ENCODE peak calls at places on chromosome 17, in seven cellular contexts. F is body of pancreas; J is CD8-positive, alpha-beta memory T cell; A is lung; B is CD4-positive, CD25-positive, alpha-beta regulatory T cell; H is pancreas; W is heart right ventricle. E is an unnamed sample. For H3K4me1, the result is how much of the 10 kb centered on the place peaks cover.

GRCh38 chr17:78272181-78272913 is 40.9 kb downstream of the TMEM235 start:
- DNase-seq in F (peak), J (no peak), A (peak), B (peak), H (no peak), W (no peak), E (peak)

GRCh38 chr17:12536021-12536420 is 129.7 kb upstream of the MYOCD start:
- DNase-seq in F (no peak), J (no peak), A (no peak), B (no peak), H (no peak), W (no peak), E (no peak)

GRCh38 chr17:28563475-28563874 is 7.8 kb downstream of the PIGS start:
- DNase-seq in F (peak), J (no peak), A (no peak), B (no peak), H (no peak), W (no peak), E (no peak)

GRCh38 chr17:80030730-80031410 is 4.8 kb downstream of the TBC1D16 start:
- DNase-seq in F (peak), J (no peak), A (peak), B (no peak), H (peak), W (no peak), E (peak)

GRCh38 chr17:9253308-9253707 is 232.0 kb downstream of the NTN1 start:
- DNase-seq in F (no peak), J (no peak), A (no peak), B (no peak), H (no peak), W (no peak), E (peak)

GRCh38 chr17:51860934-51861561 is 297.5 kb downstream of the CA10 start:
- DNase-seq in F (peak), J (no peak), A (no peak), B (no peak), H (no peak), W (no peak), E (peak)

GRCh38 chr17:3944485-3945388 is 19.5 kb downstream of the ATP2A3 start:
- DNase-seq in F (no peak), J (peak), A (no peak), B (no peak), H (no peak), W (peak), E (peak)

GRCh38 chr17:63117431-63117830 is 151.4 kb downstream of the TANC2 start:
- DNase-seq in F (no peak), J (no peak), A (no peak), B (no peak), H (no peak), W (no peak), E (no peak)

GRCh38 chr17:79095345-79096055 is 20.9 kb downstream of the ENGASE start:
- DNase-seq in F (no peak), J (no peak), A (no peak), B (no peak), H (no peak), W (no peak), E (no peak)

GRCh38 chr17:48611213-48611612 is 396 bp upstream of the HOXB7 start:
- DNase-seq in F (no peak), J (no peak), A (no peak), B (no peak), H (no peak), W (no peak), E (no peak)

GRCh38 chr17:49513616-49514373 is 18.7 kb downstream of the NGFR start:
- DNase-seq in F (no peak), J (no peak), A (no peak), B (no peak), H (no peak), W (peak), E (no peak)

GRCh38 chr17:42389135-42389417 is 834 bp upstream of the STAT3 start:
- DNase-seq in F (no peak), J (no peak), A (no peak), B (no peak), H (no peak), W (no peak), E (no peak)

GRCh38 chr17:42387663-42388380 is 420 bp downstream of the STAT3 start:
- DNase-seq in F (peak), J (peak), A (peak), B (no peak), H (peak), W (peak), E (peak)

GRCh38 chr17:42386784-42387183 is 1.5 kb downstream of the STAT3 start:
- DNase-seq in F (no peak), J (no peak), A (no peak), B (no peak), H (no peak), W (no peak), E (peak)

GRCh38 chr17:42388381-42389134 is at the start of gene STAT3:
- DNase-seq in F (peak), J (peak), A (peak), B (peak), H (peak), W (peak), E (peak)

GRCh38 chr17:42387221-42387657 is 1.0 kb downstream of the STAT3 start:
- DNase-seq in F (no peak), J (no peak), A (peak), B (peak), H (no peak), W (no peak), E (peak)
- H3K27ac ChIP-seq in F (peak), J (peak), A (peak), B (peak), H (peak), W (peak), E (peak)

DNA sequence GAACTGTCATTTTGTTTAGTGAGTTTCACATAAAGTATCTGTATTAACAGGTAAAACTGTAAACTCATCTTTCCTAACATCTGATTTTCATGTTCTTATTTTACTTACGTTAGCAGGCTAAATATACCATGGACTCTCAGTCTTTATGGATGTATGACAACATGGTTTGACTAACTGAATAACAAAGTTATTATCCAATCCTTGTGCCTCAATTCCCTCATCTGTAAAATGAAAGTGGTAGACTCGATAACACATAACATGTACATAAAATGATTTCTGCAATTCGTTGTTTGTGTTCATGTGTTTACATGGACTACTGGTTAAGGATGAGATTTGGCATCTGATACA is 9.5 kb upstream of the PCTP start:
- DNase-seq in F (no peak), J (no peak), A (no peak), B (no peak), H (no peak), W (no peak), E (no peak)
- H3K4me3 ChIP-seq in F (no peak), J (no peak), A (no peak), B (no peak), H (no peak), W (no peak), E (no peak)

DNA sequence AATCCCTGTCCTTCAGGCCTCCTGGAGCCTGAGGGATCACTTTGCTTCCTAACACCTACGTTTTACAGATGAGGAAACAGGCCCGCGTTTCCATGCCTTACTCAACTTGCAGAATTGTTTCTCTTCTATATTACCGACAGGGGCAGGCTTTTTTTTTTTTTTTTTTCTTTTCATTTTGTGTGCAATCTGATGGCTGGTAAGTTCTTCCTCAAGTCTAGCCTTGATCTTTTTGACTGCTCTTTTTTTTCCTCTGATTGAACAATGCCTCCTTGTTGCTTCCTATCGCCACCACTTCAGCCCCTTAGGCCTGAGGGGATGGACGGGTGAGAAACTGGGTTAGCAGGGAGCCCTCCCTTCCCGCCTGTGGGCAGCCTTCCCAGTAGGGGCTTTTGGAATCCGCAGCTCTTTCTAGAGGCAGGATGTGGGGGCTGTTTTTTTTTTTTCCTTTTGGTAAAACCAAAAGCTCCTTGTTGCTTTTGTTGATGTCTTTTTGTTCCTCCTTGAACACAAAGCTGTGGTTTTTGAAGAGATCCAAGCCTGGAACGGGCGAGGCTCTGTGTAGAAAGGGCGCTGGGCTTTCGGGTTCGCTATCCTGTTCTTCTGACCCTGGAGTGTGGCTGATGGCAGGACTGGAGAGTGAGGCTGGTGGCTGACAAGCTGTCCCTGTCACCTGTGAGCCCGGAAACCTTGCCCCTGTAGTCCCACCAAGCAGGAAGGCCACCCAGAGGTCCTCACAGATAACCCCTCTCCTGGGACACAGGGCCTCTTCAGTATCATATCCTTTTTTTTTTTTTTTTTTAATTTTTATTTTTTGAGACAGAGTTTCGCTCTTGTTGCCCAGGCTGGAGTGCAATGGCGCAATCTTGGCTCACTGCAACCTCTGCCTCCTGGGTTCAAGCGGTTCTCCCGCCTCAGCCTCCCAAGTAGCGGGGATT is 14.0 kb downstream of the LASP1 start:
- DNase-seq in F (no peak), J (no peak), A (no peak), B (no peak), H (no peak), W (no peak), E (no peak)
- H3K4me1 ChIP-seq in F (half or more), J (half or more), A (under half), B (half or more), H (under half), W (half or more), E (under half)

DNA sequence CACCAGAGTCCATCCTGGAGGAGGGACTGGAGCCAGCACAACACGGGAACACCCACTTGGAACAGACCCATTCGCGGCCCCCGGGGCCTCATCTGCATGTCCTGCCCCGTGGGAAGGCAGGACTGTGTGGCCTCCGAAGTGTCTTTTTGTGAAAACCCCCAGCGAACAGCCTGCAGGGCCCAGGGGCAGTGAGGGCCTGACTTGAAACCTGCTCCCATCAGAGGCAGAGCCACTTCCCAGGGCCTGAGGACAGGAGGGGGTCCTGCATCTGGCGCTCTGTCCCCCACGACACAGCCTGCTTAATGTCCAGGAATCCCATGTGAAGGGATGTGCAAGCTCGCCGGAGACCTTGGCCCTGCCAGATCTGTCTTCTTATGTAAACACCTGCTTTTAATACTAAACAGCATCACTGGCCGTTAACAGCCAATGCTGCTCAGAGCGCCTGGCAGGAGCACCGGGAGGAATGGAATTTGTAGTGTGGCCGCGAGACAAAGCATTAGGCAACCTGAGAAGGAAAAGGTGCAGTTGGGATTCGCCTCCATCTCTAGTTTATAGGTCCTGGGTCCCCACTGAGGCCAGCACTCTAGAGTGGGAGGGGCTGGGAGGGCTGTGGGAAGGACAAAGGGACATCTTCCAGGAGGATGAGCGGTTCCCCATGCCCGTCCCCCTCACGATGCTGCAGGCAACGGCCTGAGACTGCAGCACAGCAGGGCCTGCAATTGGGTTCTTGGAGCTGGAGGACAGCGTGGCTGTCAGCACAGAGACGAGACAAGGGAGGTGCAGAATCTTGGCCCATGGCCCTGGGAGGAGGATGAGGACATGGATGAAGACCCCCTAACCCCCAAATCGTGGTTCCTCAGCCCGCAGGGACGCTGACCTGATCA is 9.6 kb upstream of the EVPL start:
- DNase-seq in F (no peak), J (no peak), A (no peak), B (no peak), H (no peak), W (no peak), E (no peak)
- H3K27ac ChIP-seq in F (no peak), J (no peak), A (no peak), B (no peak), H (no peak), W (no peak), E (no peak)

DNA sequence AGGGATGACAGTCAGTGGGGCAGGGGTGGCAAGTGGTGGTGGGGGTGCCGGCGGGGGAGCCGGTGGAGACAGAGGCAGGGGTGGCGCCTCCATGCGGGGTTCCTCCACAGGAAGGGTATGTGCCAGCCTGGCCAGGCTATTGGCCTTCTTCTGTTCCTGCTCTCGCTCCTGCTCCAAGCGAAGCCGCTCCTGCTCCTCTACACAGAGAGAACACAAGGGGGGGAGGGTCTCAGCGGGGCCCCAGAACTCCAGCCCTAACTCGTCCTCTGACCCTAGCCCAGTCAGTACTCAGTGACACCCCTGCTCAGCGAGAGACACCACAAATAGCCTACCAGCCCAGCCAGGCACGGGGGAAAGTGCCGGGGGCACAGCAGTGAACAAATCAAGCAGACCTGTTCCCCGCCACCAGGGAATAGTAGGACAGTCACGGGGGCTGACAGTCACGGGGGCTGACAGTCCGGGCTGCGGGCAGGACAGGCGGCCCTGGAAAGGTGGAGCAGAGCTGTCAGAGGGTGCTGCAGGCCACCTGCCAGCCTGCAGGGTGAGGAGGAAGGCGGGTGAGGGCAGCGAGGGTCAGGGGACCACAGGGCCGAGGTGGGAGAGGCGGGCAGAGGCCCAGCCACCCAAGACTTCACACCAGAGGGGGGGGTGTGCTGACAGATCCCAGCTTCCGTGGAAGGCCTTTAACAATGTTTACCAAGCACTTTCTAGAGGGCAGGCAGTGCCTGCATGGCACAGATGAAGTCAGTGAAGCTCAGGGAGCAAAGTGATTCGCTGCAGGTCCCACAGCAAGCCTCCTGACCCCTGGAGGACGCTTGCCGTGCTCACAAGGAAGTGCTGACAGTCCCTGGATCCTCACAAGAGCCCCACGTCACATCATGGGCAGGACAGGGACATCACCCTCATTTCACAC is 5.3 kb downstream of the MNT start:
- DNase-seq in F (no peak), J (no peak), A (peak), B (no peak), H (peak), W (no peak), E (peak)
- H3K4me3 ChIP-seq in F (no peak), J (no peak), A (no peak), B (no peak), H (no peak), W (no peak), E (no peak)

GRCh38 chr17:17740627-17741237 is 59.5 kb downstream of the RAI1 start:
- DNase-seq in F (peak), J (no peak), A (no peak), B (peak), H (no peak), W (no peak), E (no peak)
- H3K4me1 ChIP-seq in F (half or more), J (under half), A (under half), B (under half), H (under half), W (half or more), E (under half)

DNA sequence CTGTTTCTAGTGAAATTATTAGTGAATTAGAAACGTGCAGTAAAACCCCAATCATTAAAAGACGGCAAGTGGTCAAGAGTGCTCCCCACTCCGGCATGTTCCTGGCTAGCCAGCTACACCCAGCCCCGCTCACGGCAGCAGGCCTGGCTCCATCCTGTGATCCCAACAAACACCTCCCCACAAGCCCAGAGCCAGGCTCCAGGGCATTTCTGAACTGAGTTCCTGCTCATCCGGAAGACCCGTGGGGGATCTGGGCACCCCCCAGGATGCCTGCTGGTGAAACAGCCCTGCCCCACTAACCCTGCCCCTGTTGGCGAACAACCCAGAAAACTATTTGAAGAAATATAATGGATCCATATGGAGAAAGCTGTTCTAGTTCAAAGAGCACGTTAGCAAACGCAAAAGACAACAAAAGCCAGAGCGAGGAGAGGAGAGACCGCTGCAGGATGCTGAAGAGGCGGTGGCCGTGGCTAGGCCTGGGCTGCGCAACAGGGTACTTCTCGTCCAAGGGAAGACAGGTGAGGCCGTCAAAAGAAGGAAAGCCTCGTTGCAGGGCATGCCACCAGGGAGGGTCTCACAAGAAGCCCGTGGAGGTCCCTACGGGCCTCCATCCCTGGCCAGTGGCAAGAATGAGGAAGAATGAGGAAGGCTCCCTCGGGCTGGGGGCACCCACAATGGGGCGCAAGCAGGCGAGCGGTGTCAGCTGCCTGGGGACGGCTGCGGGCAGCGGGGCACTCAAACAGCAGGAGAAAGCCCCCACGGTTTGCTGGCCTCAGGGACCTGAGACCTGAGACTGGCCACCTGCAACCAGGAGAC is 19.2 kb downstream of the SLC16A3 start:
- DNase-seq in F (no peak), J (no peak), A (no peak), B (no peak), H (no peak), W (no peak), E (no peak)
- H3K27ac ChIP-seq in F (no peak), J (no peak), A (no peak), B (no peak), H (no peak), W (peak), E (no peak)

E was measured in small intestine.